ENCODE peak calls at places on chromosomes 2 and 18, in eight cellular contexts. F, B, S, H, T, U, R and M are unnamed samples.

GRCh38 chr2:205473791-205474190 is 208.5 kb upstream of the NRP2 start:
- DNase-seq in S (no peak), T (no peak), U (no peak), F (no peak), H (no peak), R (no peak), B (no peak), M (no peak)

GRCh38 chr2:164510895-164511294 is 110.4 kb downstream of the GRB14 start:
- DNase-seq in U (no peak), B (no peak), F (no peak), R (no peak), H (no peak), T (peak), S (peak), M (no peak)

GRCh38 chr2:28447943-28448737 is 47.7 kb upstream of the PLB1 start:
- DNase-seq in F (no peak), B (no peak), S (peak), U (peak), T (no peak), H (no peak), R (no peak), M (no peak)

GRCh38 chr2:55431982-55432627 is 12.4 kb upstream of the CCDC88A start:
- DNase-seq in R (no peak), S (no peak), T (no peak), H (no peak), U (no peak), F (no peak), B (no peak), M (no peak)

GRCh38 chr18:36355511-36355910 is 58.0 kb downstream of the FHOD3 start:
- DNase-seq in F (no peak), U (no peak), B (no peak), H (no peak), T (no peak), R (no peak), S (no peak), M (no peak)

GRCh38 chr2:42844901-42845685 is 52.7 kb upstream of the HAAO start:
- DNase-seq in F (no peak), B (peak), T (no peak), R (no peak), S (no peak), U (peak), H (no peak), M (peak)

GRCh38 chr2:207480521-207481034 is 49.2 kb upstream of the CREB1 start:
- DNase-seq in R (no peak), S (no peak), B (no peak), T (no peak), F (no peak), H (no peak), U (no peak), M (no peak)

GRCh38 chr2:96529376-96530143 is 7.0 kb upstream of the ARID5A start:
- DNase-seq in T (peak), U (no peak), S (peak), R (no peak), B (no peak), F (no peak), H (no peak), M (no peak)

GRCh38 chr2:8984855-8985254 is 18.6 kb downstream of the MBOAT2 start:
- DNase-seq in R (no peak), B (no peak), H (no peak), U (no peak), S (no peak), T (no peak), F (no peak), M (no peak)

GRCh38 chr2:173874003-173874898 is 90.9 kb downstream of the SP3 start:
- DNase-seq in F (no peak), R (no peak), S (no peak), U (no peak), B (no peak), H (no peak), T (no peak), M (no peak)

GRCh38 chr2:230762317-230762896 is 49.8 kb downstream of the CAB39 start:
- DNase-seq in B (no peak), T (no peak), R (no peak), U (no peak), S (no peak), F (peak), H (no peak), M (peak)

GRCh38 chr18:11819938-11820337 is 31.3 kb upstream of the CHMP1B start:
- DNase-seq in R (no peak), T (no peak), U (no peak), F (no peak), B (no peak), H (no peak), S (no peak), M (no peak)

GRCh38 chr2:75606851-75607798 is 39.5 kb upstream of the MRPL19 start:
- DNase-seq in F (no peak), U (peak), H (peak), B (no peak), T (no peak), S (no peak), R (no peak), M (no peak)

GRCh38 chr18:9876867-9877654 is 8.7 kb upstream of the TXNDC2 start:
- DNase-seq in T (no peak), B (no peak), H (no peak), F (no peak), S (no peak), R (no peak), U (peak), M (no peak)

GRCh38 chr18:36649205-36649604 is 179.6 kb downstream of the TPGS2 start:
- DNase-seq in S (no peak), B (no peak), T (no peak), H (no peak), R (no peak), F (no peak), U (no peak), M (no peak)

GRCh38 chr2:25491966-25492532 is 150.3 kb upstream of the DNMT3A start:
- DNase-seq in U (no peak), B (no peak), F (no peak), H (no peak), R (no peak), T (no peak), S (no peak), M (no peak)

GRCh38 chr2:224357098-224357901 is 44.6 kb downstream of the FAM124B start:
- DNase-seq in F (peak), H (peak), S (no peak), R (peak), B (peak), T (no peak), U (peak), M (peak)